ENCODE peak calls at places on chromosomes 12 and 14, in ten cellular contexts. V is NCI-H446; F is NCI-H510A; E is Caco-2; I is stimulated activated CD4-positive, alpha-beta T cell treated with anti-CD3 and anti-CD28 coated beads, Interleukin-15, amount 100 ng/mL, for 1 hour; G is iris pigment epithelial cell; X is GM10248; S is neural crest cell; M is T follicular helper cell; B is stomach. C is an unnamed sample.
A peak's percentile ranks its signal among the peaks of the same experiment; 100 is the strongest.

GRCh38 chr12:62291888-62292760 is 31.9 kb downstream of the USP15 start:
- DNase-seq in V (no peak), F (no peak), E (no peak), I (no peak), G (peak; percentile 70), X (no peak), S (no peak), M (no peak), B (no peak), C (no peak)

GRCh38 chr12:46110928-46111699 is 120.7 kb upstream of the SCAF11 start:
- DNase-seq in V (no peak), F (no peak), E (no peak), I (no peak), G (no peak), X (no peak), S (no peak), M (no peak), B (no peak), C (peak; percentile 66)

GRCh38 chr14:64654072-64654899 is 49.9 kb upstream of the PLEKHG3 start:
- DNase-seq in V (no peak), F (no peak), E (no peak), I (no peak), G (peak; percentile 95), X (no peak), S (no peak), M (no peak), B (no peak), C (no peak)

GRCh38 chr12:112168561-112168971 is 43.2 kb downstream of the TRAFD1 start:
- DNase-seq in V (no peak), F (no peak), E (peak; percentile 25), I (no peak), G (no peak), X (no peak), S (no peak), M (no peak), B (no peak), C (no peak)

GRCh38 chr14:64193821-64194220 is 100.3 kb downstream of the ESR2 start:
- DNase-seq in V (no peak), F (no peak), E (no peak), I (no peak), G (no peak), X (no peak), S (no peak), M (no peak), B (peak; percentile 60), C (no peak)

GRCh38 chr12:33439587-33440011 is at the start of gene SYT10:
- DNase-seq in V (no peak), F (no peak), E (no peak), I (no peak), G (no peak), X (peak; percentile 10), S (peak; percentile 35), M (no peak), B (no peak), C (no peak)

GRCh38 chr14:104285483-104285790 is 147.1 kb downstream of the KIF26A start:
- DNase-seq in V (no peak), F (no peak), E (no peak), I (no peak), G (no peak), X (no peak), S (no peak), M (no peak), B (no peak), C (no peak)

GRCh38 chr14:92677087-92677668 is 71.2 kb downstream of the LGMN start:
- DNase-seq in V (no peak), F (no peak), E (no peak), I (no peak), G (no peak), X (peak; percentile 89), S (no peak), M (no peak), B (no peak), C (no peak)

GRCh38 chr14:98501836-98502235 is 770.2 kb downstream of the BCL11B start:
- DNase-seq in V (no peak), F (no peak), E (no peak), I (no peak), G (no peak), X (no peak), S (no peak), M (no peak), B (no peak), C (no peak)

GRCh38 chr14:56274556-56274955 is 156.3 kb downstream of the PELI2 start:
- DNase-seq in V (no peak), F (no peak), E (no peak), I (no peak), G (no peak), X (no peak), S (no peak), M (no peak), B (no peak), C (no peak)

GRCh38 chr12:57754411-57755193 is at the start of gene MARCHF9:
- DNase-seq in V (no peak), F (peak; percentile 98), E (peak; percentile 88), I (peak; percentile 67), G (no peak), X (peak; percentile 86), S (no peak), M (peak; percentile 83), B (peak; percentile 72), C (peak; percentile 96)

GRCh38 chr12:116539361-116539771 is 19.8 kb upstream of the MAP1LC3B2 start:
- DNase-seq in V (no peak), F (peak; percentile 37), E (no peak), I (no peak), G (peak; percentile 33), X (no peak), S (no peak), M (no peak), B (no peak), C (no peak)

GRCh38 chr12:54230555-54230954 is 41.8 kb upstream of the SMUG1 start:
- DNase-seq in V (no peak), F (no peak), E (no peak), I (no peak), G (no peak), X (no peak), S (no peak), M (no peak), B (no peak), C (no peak)

GRCh38 chr12:80754259-80754658 is 37.5 kb downstream of the MYF5 start:
- DNase-seq in V (no peak), F (no peak), E (no peak), I (no peak), G (peak; percentile 27), X (no peak), S (no peak), M (no peak), B (no peak), C (no peak)

GRCh38 chr14:39322807-39323206 is 89.1 kb downstream of the MIA2 start:
- DNase-seq in V (no peak), F (no peak), E (no peak), I (no peak), G (peak; percentile 67), X (no peak), S (no peak), M (no peak), B (no peak), C (no peak)

GRCh38 chr14:24274101-24274543 is 2.7 kb upstream of the RABGGTA start:
- DNase-seq in V (no peak), F (no peak), E (no peak), I (no peak), G (peak; percentile 62), X (peak; percentile 73), S (no peak), M (peak; percentile 37), B (peak; percentile 63), C (peak; percentile 32)

GRCh38 chr14:49559979-49560768 is 26.0 kb downstream of the RPS29 start:
- DNase-seq in V (no peak), F (no peak), E (no peak), I (no peak), G (no peak), X (no peak), S (no peak), M (no peak), B (no peak), C (no peak)